ENCODE peak calls at places on chromosomes 3 and 15, in eight cellular contexts. U is caudate nucleus; N is posterior vena cava; A is NCI-H1436; J is stimulated activated CD4-positive, alpha-beta T cell treated with anti-CD3 and anti-CD28 coated beads, Interleukin-2, amount 100 ng/mL, for 24 hours; O is T-helper 9 cell; R is HTR-8/SVneo; Y is NCI-H2081. F is an unnamed sample.

GRCh38 chr15:62782100-62782791 is 260.3 kb upstream of the TPM1 start:
- DNase-seq in R (peak), U (no peak), J (no peak), Y (peak), N (no peak), A (peak), O (no peak), F (no peak)

GRCh38 chr3:21174461-21174860 is 576.5 kb downstream of the ZNF385D start:
- DNase-seq in A (no peak), N (no peak), Y (no peak), J (no peak), O (no peak), U (no peak), R (no peak), F (no peak)

GRCh38 chr15:100107606-100108225 is 234.1 kb downstream of the ADAMTS17 start:
- DNase-seq in J (no peak), Y (no peak), N (peak), U (no peak), A (no peak), R (no peak), O (no peak), F (peak)

GRCh38 chr3:134366928-134367352 is 7.3 kb downstream of the AMOTL2 start:
- DNase-seq in R (no peak), A (no peak), N (peak), Y (no peak), O (no peak), J (no peak), U (peak), F (peak)

GRCh38 chr3:4830586-4830914 is 148.7 kb upstream of the BHLHE40 start:
- DNase-seq in Y (no peak), A (no peak), U (no peak), O (no peak), R (no peak), J (no peak), N (no peak), F (no peak)

GRCh38 chr3:42751609-42752008 is 21.4 kb downstream of the CCDC13 start:
- DNase-seq in R (no peak), U (no peak), A (no peak), Y (no peak), N (no peak), J (no peak), O (no peak), F (peak)

GRCh38 chr3:126515066-126515706 is 2.4 kb downstream of the UROC1 start:
- DNase-seq in R (no peak), Y (peak), J (no peak), N (peak), A (no peak), O (no peak), U (no peak), F (no peak)

GRCh38 chr15:40942865-40943264 is 10.4 kb upstream of the CHAC1 start:
- DNase-seq in N (no peak), J (no peak), Y (no peak), R (no peak), U (no peak), A (no peak), O (no peak), F (no peak)

GRCh38 chr3:177208223-177208622 is 10.9 kb upstream of the TBL1XR1 start:
- DNase-seq in Y (no peak), O (no peak), A (no peak), R (no peak), N (no peak), J (no peak), U (no peak), F (no peak)

GRCh38 chr3:122621112-122621511 is 43.7 kb downstream of the PARP15 start:
- DNase-seq in A (no peak), O (no peak), N (no peak), Y (no peak), U (no peak), R (no peak), J (no peak), F (no peak)

GRCh38 chr3:168054447-168054846 is 41.3 kb downstream of the GOLIM4 start:
- DNase-seq in N (no peak), Y (no peak), J (no peak), U (no peak), R (no peak), O (no peak), A (no peak), F (no peak)

GRCh38 chr15:80265021-80265420 is 13.0 kb upstream of the CTXND1 start:
- DNase-seq in A (no peak), O (no peak), U (no peak), Y (no peak), N (no peak), J (peak), R (no peak), F (no peak)

GRCh38 chr3:169348276-169348675 is 315.2 kb downstream of the MECOM start:
- DNase-seq in J (no peak), U (no peak), N (no peak), A (no peak), R (no peak), O (no peak), Y (no peak), F (no peak)

GRCh38 chr15:46280753-46281521 is 646.1 kb downstream of the SQOR start:
- DNase-seq in Y (peak), J (no peak), N (no peak), O (no peak), A (peak), U (no peak), R (no peak), F (no peak)

GRCh38 chr3:139528924-139529323 is 10.6 kb downstream of the RBP1 start:
- DNase-seq in Y (no peak), O (no peak), N (no peak), R (no peak), A (no peak), U (no peak), J (no peak), F (no peak)

GRCh38 chr3:69288161-69288895 is 97.6 kb downstream of the FRMD4B start:
- DNase-seq in N (no peak), O (no peak), A (peak), U (no peak), R (no peak), Y (no peak), J (peak), F (no peak)

GRCh38 chr15:58222698-58223097 is 84.5 kb downstream of the AQP9 start:
- DNase-seq in U (no peak), Y (no peak), A (no peak), O (no peak), J (no peak), R (no peak), N (no peak), F (no peak)

GRCh38 chr3:47365213-47366153 is 15.3 kb upstream of the PTPN23 start:
- DNase-seq in N (peak), R (no peak), J (no peak), U (no peak), O (no peak), A (no peak), Y (no peak), F (no peak)

GRCh38 chr15:25933456-25934158 is 70.5 kb upstream of the ATP10A start:
- DNase-seq in U (no peak), N (peak), J (peak), Y (no peak), O (peak), A (peak), R (no peak), F (peak)

GRCh38 chr3:15637131-15637951 is 35.8 kb downstream of the BTD start:
- DNase-seq in A (no peak), U (no peak), R (no peak), J (no peak), O (no peak), Y (no peak), N (no peak), F (no peak)

GRCh38 chr3:197482001-197482400 is 73.8 kb downstream of the BDH1 start:
- DNase-seq in J (no peak), U (no peak), N (no peak), Y (no peak), R (no peak), A (no peak), O (no peak), F (no peak)

GRCh38 chr3:2446146-2446545 is 347.5 kb downstream of the CNTN4 start:
- DNase-seq in U (no peak), A (no peak), R (no peak), J (no peak), Y (no peak), N (no peak), O (no peak), F (no peak)

GRCh38 chr15:64013179-64014043 is 32.9 kb downstream of the DAPK2 start:
- DNase-seq in R (no peak), O (no peak), A (no peak), Y (no peak), U (no peak), N (no peak), J (no peak), F (no peak)

GRCh38 chr3:177283983-177284382 is 86.7 kb upstream of the TBL1XR1 start:
- DNase-seq in Y (no peak), N (no peak), J (no peak), U (no peak), R (no peak), O (no peak), A (no peak), F (no peak)

GRCh38 chr3:86961297-86961696 is 29.7 kb downstream of the VGLL3 start:
- DNase-seq in J (no peak), A (no peak), Y (no peak), N (no peak), R (no peak), U (no peak), O (no peak), F (no peak)

GRCh38 chr3:39260957-39261356 is 18.9 kb downstream of the CX3CR1 start:
- DNase-seq in A (no peak), Y (no peak), N (peak), R (peak), J (peak), U (no peak), O (peak), F (peak)

GRCh38 chr3:46928297-46928696 is 48.2 kb downstream of the CCDC12 start:
- DNase-seq in N (no peak), R (no peak), Y (no peak), U (no peak), A (no peak), J (no peak), O (no peak), F (no peak)

GRCh38 chr3:46422617-46423016 is 15.6 kb downstream of the CCRL2 start:
- DNase-seq in A (no peak), R (no peak), Y (no peak), N (no peak), J (no peak), O (no peak), U (no peak), F (no peak)

GRCh38 chr3:38519651-38520050 is 23.5 kb downstream of the EXOG start:
- DNase-seq in Y (no peak), R (no peak), O (no peak), U (no peak), N (no peak), J (no peak), A (no peak), F (no peak)

F was measured in right lobe of liver.